ENCODE peak calls at places on chromosomes 2 and 18, in four cellular contexts. One of them, this sample, is unnamed.

GRCh38 chr18:12423820-12424219 is 16.1 kb downstream of the PRELID3A start:
- DNase-seq in cardiac muscle cell: no peak
- DNase-seq in brain microvascular endothelial cell: no peak
- DNase-seq in heart left ventricle: no peak
- DNase-seq in this sample: no peak

GRCh38 chr2:44271296-44271695 is 4.0 kb upstream of the SLC3A1 start:
- DNase-seq in cardiac muscle cell: no peak
- DNase-seq in brain microvascular endothelial cell: no peak
- DNase-seq in heart left ventricle: no peak
- DNase-seq in this sample: no peak

GRCh38 chr2:27320958-27321543 is 1.8 kb downstream of the MPV17 start:
- DNase-seq in cardiac muscle cell: peak; percentile 97
- DNase-seq in brain microvascular endothelial cell: peak; percentile 98
- DNase-seq in heart left ventricle: peak; percentile 85
- DNase-seq in this sample: peak; percentile 80

GRCh38 chr18:43060020-43060419 is 55.5 kb downstream of the RIT2 start:
- DNase-seq in cardiac muscle cell: peak; percentile 52
- DNase-seq in brain microvascular endothelial cell: peak; percentile 61
- DNase-seq in heart left ventricle: no peak
- DNase-seq in this sample: no peak

GRCh38 chr2:233059797-233060499 is at the start of gene INPP5D:
- DNase-seq in cardiac muscle cell: no peak
- DNase-seq in brain microvascular endothelial cell: no peak
- DNase-seq in heart left ventricle: peak; percentile 54
- DNase-seq in this sample: peak; percentile 70

GRCh38 chr2:102606353-102606752 is 13.0 kb upstream of the SLC9A2 start:
- DNase-seq in cardiac muscle cell: no peak
- DNase-seq in brain microvascular endothelial cell: no peak
- DNase-seq in heart left ventricle: no peak
- DNase-seq in this sample: no peak

GRCh38 chr18:63363951-63364350 is 3.1 kb downstream of the KDSR start:
- DNase-seq in cardiac muscle cell: no peak
- DNase-seq in brain microvascular endothelial cell: no peak
- DNase-seq in heart left ventricle: no peak
- DNase-seq in this sample: no peak

GRCh38 chr2:217412721-217413120 is 552.9 kb upstream of the TNP1 start:
- DNase-seq in cardiac muscle cell: peak; percentile 53
- DNase-seq in brain microvascular endothelial cell: no peak
- DNase-seq in heart left ventricle: peak; percentile 38
- DNase-seq in this sample: no peak

GRCh38 chr2:125175415-125175814 is 1150.3 kb downstream of the CNTNAP5 start:
- DNase-seq in cardiac muscle cell: no peak
- DNase-seq in brain microvascular endothelial cell: no peak
- DNase-seq in heart left ventricle: no peak
- DNase-seq in this sample: no peak

GRCh38 chr2:234169676-234170075 is 119.2 kb downstream of the SPP2 start:
- DNase-seq in cardiac muscle cell: no peak
- DNase-seq in brain microvascular endothelial cell: no peak
- DNase-seq in heart left ventricle: no peak
- DNase-seq in this sample: no peak

GRCh38 chr2:240139666-240140393 is 628 bp downstream of the OTOS start:
- DNase-seq in cardiac muscle cell: no peak
- DNase-seq in brain microvascular endothelial cell: no peak
- DNase-seq in heart left ventricle: no peak
- DNase-seq in this sample: no peak

GRCh38 chr2:225894240-225894980 is 494.9 kb downstream of the NYAP2 start:
- DNase-seq in cardiac muscle cell: peak; percentile 56
- DNase-seq in brain microvascular endothelial cell: peak; percentile 59
- DNase-seq in heart left ventricle: no peak
- DNase-seq in this sample: no peak

GRCh38 chr18:49690307-49690706 is 123.0 kb downstream of the ACAA2 start:
- DNase-seq in cardiac muscle cell: peak; percentile 88
- DNase-seq in brain microvascular endothelial cell: peak; percentile 97
- DNase-seq in heart left ventricle: no peak
- DNase-seq in this sample: no peak

GRCh38 chr2:70258532-70258875 is 567 bp downstream of the PCYOX1 start:
- DNase-seq in cardiac muscle cell: peak; percentile 77
- DNase-seq in brain microvascular endothelial cell: no peak
- DNase-seq in heart left ventricle: peak; percentile 91
- DNase-seq in this sample: peak; percentile 64

GRCh38 chr18:8366656-8367055 is 242.6 kb upstream of the RAB12 start:
- DNase-seq in cardiac muscle cell: no peak
- DNase-seq in brain microvascular endothelial cell: no peak
- DNase-seq in heart left ventricle: no peak
- DNase-seq in this sample: no peak

GRCh38 chr2:182077023-182077422 is 91.4 kb downstream of the PPP1R1C start:
- DNase-seq in cardiac muscle cell: no peak
- DNase-seq in brain microvascular endothelial cell: no peak
- DNase-seq in heart left ventricle: no peak
- DNase-seq in this sample: no peak

GRCh38 chr18:34023471-34023870 is 201.2 kb downstream of the NOL4 start:
- DNase-seq in cardiac muscle cell: no peak
- DNase-seq in brain microvascular endothelial cell: peak; percentile 14
- DNase-seq in heart left ventricle: no peak
- DNase-seq in this sample: no peak

GRCh38 chr18:32195881-32196815 is 6.3 kb downstream of the MEP1B start:
- DNase-seq in cardiac muscle cell: no peak
- DNase-seq in brain microvascular endothelial cell: no peak
- DNase-seq in heart left ventricle: no peak
- DNase-seq in this sample: no peak

GRCh38 chr18:49849331-49850217 is 36.2 kb upstream of the ACAA2 start:
- DNase-seq in cardiac muscle cell: peak; percentile 85
- DNase-seq in brain microvascular endothelial cell: peak; percentile 82
- DNase-seq in heart left ventricle: peak; percentile 56
- DNase-seq in this sample: peak; percentile 82

GRCh38 chr2:41933585-41934322 is 114.1 kb upstream of the PKDCC start:
- DNase-seq in cardiac muscle cell: peak; percentile 98
- DNase-seq in brain microvascular endothelial cell: peak; percentile 91
- DNase-seq in heart left ventricle: no peak
- DNase-seq in this sample: no peak

GRCh38 chr2:86254576-86255538 is 55.6 kb downstream of the MRPL35 start:
- DNase-seq in cardiac muscle cell: no peak
- DNase-seq in brain microvascular endothelial cell: no peak
- DNase-seq in heart left ventricle: peak; percentile 81
- DNase-seq in this sample: no peak

GRCh38 chr18:79393626-79394401 is 1.9 kb upstream of the NFATC1 start:
- DNase-seq in cardiac muscle cell: peak; percentile 95
- DNase-seq in brain microvascular endothelial cell: peak; percentile 86
- DNase-seq in heart left ventricle: peak; percentile 97
- DNase-seq in this sample: peak; percentile 91

GRCh38 chr2:127401757-127402695 is 14.3 kb upstream of the MAP3K2 start:
- DNase-seq in cardiac muscle cell: no peak
- DNase-seq in brain microvascular endothelial cell: no peak
- DNase-seq in heart left ventricle: no peak
- DNase-seq in this sample: no peak

GRCh38 chr2:28175028-28175427 is 217.6 kb upstream of the FOSL2 start:
- DNase-seq in cardiac muscle cell: no peak
- DNase-seq in brain microvascular endothelial cell: no peak
- DNase-seq in heart left ventricle: no peak
- DNase-seq in this sample: no peak

DNA sequence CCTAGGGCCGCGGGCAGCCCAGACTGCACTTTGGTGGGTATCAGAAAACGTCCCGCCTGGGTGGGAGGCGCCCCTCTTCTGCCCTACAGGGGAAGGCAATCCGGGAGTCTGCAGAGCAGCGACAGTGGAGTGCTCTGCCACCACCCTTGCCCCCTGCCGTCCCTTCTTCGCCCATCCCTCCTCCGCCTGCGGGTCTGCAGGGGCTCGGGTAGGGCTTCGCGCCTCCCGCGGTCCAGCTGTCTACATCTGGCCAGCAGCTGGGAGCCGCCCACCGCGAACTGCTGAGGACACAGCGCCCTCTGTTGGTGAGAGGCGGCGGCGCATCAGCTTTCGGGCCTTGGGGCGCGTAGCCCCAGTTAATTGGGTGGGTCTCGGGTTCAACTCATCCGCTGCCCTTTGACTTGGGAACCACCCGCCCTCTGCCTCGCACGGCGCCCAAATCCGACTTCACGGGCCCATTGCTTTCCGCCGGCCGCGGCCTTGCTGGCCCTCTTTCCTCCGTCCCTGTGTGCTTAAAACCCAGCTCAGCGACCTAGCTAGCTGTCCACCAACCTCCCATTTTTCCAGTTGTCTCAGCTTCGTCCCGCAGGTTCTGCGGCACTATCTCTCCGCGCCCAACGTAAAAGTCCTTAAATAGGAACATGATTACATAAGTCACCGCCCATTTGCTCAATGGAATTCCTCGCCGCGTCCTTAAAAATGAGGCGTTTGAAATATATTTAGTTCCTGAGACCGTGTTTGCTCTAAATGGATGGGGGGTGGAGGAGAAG is 17.6 kb downstream of the WNT10A start:
- DNase-seq in cardiac muscle cell: peak; percentile 56
- DNase-seq in brain microvascular endothelial cell: peak; percentile 30
- DNase-seq in heart left ventricle: peak; percentile 82
- DNase-seq in this sample: peak; percentile 69
- H3K27ac ChIP-seq in cardiac muscle cell: no peak overlapping the region
- H3K27ac ChIP-seq in brain microvascular endothelial cell: no peak overlapping the region
- H3K27ac ChIP-seq in heart left ventricle: no peak overlapping the region
- H3K27ac ChIP-seq in this sample: no peak overlapping the region

GRCh38 chr2:162706770-162707169 is 131.8 kb downstream of the KCNH7 start:
- DNase-seq in cardiac muscle cell: no peak
- DNase-seq in brain microvascular endothelial cell: no peak
- DNase-seq in heart left ventricle: no peak
- DNase-seq in this sample: no peak

GRCh38 chr2:162710282-162710891 is 128.2 kb downstream of the KCNH7 start:
- DNase-seq in cardiac muscle cell: no peak
- DNase-seq in brain microvascular endothelial cell: no peak
- DNase-seq in heart left ventricle: no peak
- DNase-seq in this sample: no peak

DNA sequence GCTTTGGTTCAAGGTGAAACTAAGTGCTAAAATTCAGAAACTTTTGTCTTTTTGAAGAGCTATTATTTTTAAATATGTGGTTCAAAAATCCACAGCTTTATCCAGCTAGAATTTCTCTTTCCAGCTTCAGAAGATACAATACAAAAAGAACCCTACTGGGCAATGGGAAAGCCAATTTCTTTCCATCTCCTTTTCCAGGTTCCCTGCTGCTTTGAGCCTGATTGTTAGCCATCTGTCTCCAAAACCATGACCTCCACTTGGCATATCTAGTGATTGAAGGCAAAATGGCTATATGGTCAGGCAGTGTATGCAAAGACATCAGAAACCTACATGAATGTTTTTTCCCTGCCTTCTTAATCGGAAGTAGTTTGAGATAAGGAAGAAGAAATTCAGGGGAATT is 134.1 kb downstream of the KCNH7 start:
- DNase-seq in cardiac muscle cell: no peak
- DNase-seq in brain microvascular endothelial cell: no peak
- DNase-seq in heart left ventricle: no peak
- DNase-seq in this sample: no peak
- H3K27me3 ChIP-seq in cardiac muscle cell: no peaks in the 10 kb centered on the region
- H3K27me3 ChIP-seq in brain microvascular endothelial cell: no peaks in the 10 kb centered on the region
- H3K27me3 ChIP-seq in heart left ventricle: no peaks in the 10 kb centered on the region
- H3K27me3 ChIP-seq in this sample: no peaks in the 10 kb centered on the region

GRCh38 chr2:237551071-237551574 is 15.3 kb upstream of the PRLH start:
- DNase-seq in cardiac muscle cell: no peak
- DNase-seq in brain microvascular endothelial cell: no peak
- DNase-seq in heart left ventricle: no peak
- DNase-seq in this sample: no peak
- H3K4me3 ChIP-seq in cardiac muscle cell: no peak overlapping the region
- H3K4me3 ChIP-seq in brain microvascular endothelial cell: no peak overlapping the region
- H3K4me3 ChIP-seq in heart left ventricle: no peak overlapping the region
- H3K4me3 ChIP-seq in this sample: no peak overlapping the region

DNA sequence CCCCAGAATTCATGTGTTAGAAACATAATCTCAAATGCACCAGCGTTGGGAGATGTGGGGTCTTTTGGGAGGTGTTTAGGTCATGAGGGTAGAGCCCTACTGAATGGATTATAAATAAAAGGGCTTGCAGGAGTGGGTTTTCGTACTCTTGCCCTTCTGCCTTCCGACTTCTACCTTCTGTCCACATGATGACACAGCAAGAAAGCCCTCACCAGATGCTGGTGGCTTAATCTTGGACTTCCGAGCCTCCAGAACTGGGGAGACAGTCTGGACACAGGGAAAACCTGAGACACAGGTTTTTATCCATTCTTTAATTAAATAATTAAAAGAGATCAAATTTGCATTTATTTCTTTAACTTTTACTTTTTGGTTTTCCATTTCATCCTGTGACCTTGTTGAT is 87.8 kb downstream of the DIS3L2 start:
- DNase-seq in cardiac muscle cell: no peak
- DNase-seq in brain microvascular endothelial cell: no peak
- DNase-seq in heart left ventricle: no peak
- DNase-seq in this sample: no peak
- H3K27ac ChIP-seq in cardiac muscle cell: no peak overlapping the region
- H3K27ac ChIP-seq in brain microvascular endothelial cell: no peak overlapping the region
- H3K27ac ChIP-seq in heart left ventricle: no peak overlapping the region
- H3K27ac ChIP-seq in this sample: no peak overlapping the region

GRCh38 chr2:19360881-19361321 is 2.5 kb upstream of the OSR1 start:
- DNase-seq in cardiac muscle cell: no peak
- DNase-seq in brain microvascular endothelial cell: no peak
- DNase-seq in heart left ventricle: no peak
- DNase-seq in this sample: no peak
- H3K27me3 ChIP-seq in cardiac muscle cell: peaks cover 95% of the 10 kb centered on the region
- H3K27me3 ChIP-seq in brain microvascular endothelial cell: no peaks in the 10 kb centered on the region
- H3K27me3 ChIP-seq in heart left ventricle: peaks cover 44% of the 10 kb centered on the region
- H3K27me3 ChIP-seq in this sample: no peaks in the 10 kb centered on the region

DNA sequence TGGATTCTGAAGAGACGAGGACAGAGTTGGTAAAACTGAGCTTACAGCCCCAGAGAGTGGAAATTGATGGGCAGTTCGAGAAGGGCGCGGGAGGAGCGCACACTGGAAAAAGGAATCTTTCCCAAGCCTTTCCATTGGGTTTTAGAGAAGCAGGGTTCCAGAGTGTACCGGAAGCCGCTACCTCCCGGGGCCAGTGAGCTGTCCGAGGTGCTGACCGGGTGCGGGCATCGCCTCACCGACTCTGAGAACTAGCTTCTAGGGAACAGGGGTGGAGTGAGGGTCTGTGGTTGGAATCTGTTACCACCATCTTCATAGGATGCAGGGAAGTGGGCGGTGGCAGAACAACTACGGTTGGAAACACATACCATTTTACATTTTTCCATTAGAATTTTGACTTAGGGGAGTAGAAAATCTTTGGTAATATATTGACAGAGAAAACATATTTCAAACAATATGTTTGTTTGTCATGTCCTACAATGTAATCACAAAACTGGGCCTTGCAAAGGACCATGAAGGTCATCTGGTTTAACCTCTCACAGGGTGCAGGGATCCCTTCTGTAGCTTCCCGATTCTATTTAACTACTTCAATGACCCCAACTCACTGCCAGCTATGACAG is 724 bp downstream of the NMS start:
- DNase-seq in cardiac muscle cell: peak; percentile 27
- DNase-seq in brain microvascular endothelial cell: peak; percentile 3
- DNase-seq in heart left ventricle: no peak
- DNase-seq in this sample: no peak
- H3K4me3 ChIP-seq in cardiac muscle cell: no peak overlapping the region
- H3K4me3 ChIP-seq in brain microvascular endothelial cell: no peak overlapping the region
- H3K4me3 ChIP-seq in heart left ventricle: no peak overlapping the region
- H3K4me3 ChIP-seq in this sample: no peak overlapping the region

DNA sequence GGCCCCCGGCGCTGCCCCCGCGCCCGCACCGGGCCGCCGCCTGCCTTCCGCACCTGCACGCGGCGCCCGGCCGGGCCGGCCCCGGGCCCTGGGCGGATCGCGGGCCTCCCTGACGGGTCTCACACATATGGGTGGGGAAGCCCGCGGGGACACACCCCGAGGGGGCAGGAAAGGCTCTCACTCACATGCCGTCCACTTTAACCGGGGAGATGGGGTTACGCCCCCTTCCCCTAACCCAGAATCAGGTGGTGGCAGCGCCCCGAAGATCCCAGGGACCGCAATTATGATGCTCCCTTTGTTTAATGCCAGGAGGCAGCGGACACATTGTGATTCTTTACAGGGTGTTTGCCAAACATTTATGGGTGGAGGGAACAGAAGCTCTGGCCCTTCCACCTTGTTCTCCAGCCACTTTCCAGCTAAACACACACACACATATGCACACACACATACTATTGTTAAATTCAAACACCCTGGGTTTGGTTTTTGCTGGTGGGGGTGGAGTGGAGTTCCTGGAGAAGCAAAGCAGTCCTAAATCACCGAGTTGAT is 433 bp upstream of the ANKRD44 start:
- DNase-seq in cardiac muscle cell: no peak
- DNase-seq in brain microvascular endothelial cell: no peak
- DNase-seq in heart left ventricle: no peak
- DNase-seq in this sample: no peak
- H3K27ac ChIP-seq in cardiac muscle cell: no peak overlapping the region
- H3K27ac ChIP-seq in brain microvascular endothelial cell: no peak overlapping the region
- H3K27ac ChIP-seq in heart left ventricle: no peak overlapping the region
- H3K27ac ChIP-seq in this sample: peak overlapping the region; percentile 62

This sample was measured in lung.